ENCODE peak calls at places on chromosomes 3 and 15, in eight cellular contexts. X is HEK293T; D is lower leg skin; U is activated effector memory CD4-positive, alpha-beta T cell treated with anti-CD3 and anti-CD28 coated beads, Interleukin-2, amount 50 U/mL, for 16 hours; L is CD8-positive, alpha-beta memory T cell; I is amygdala; O is midbrain; A is A172. J is an unnamed sample.
A peak's percentile ranks its signal among the peaks of the same experiment; 100 is the strongest.

GRCh38 chr15:47194718-47195117 is 522.6 kb upstream of the SEMA6D start:
- DNase-seq in X (peak; percentile 4), D (no peak), U (no peak), L (no peak), I (no peak), O (no peak), A (no peak), J (no peak)

GRCh38 chr3:194572944-194573491 is 60.2 kb downstream of the TMEM44 start:
- DNase-seq in X (no peak), D (no peak), U (no peak), L (no peak), I (no peak), O (no peak), A (peak; percentile 64), J (no peak)

GRCh38 chr3:74384151-74384550 is 230.3 kb downstream of the CNTN3 start:
- DNase-seq in X (no peak), D (no peak), U (no peak), L (no peak), I (no peak), O (no peak), A (no peak), J (no peak)

GRCh38 chr3:112688819-112689218 is 47.9 kb upstream of the CCDC80 start:
- DNase-seq in X (no peak), D (no peak), U (no peak), L (no peak), I (no peak), O (no peak), A (peak; percentile 13), J (no peak)

GRCh38 chr15:62895905-62896316 is 146.6 kb upstream of the TPM1 start:
- DNase-seq in X (no peak), D (no peak), U (no peak), L (no peak), I (no peak), O (no peak), A (peak; percentile 83), J (no peak)

GRCh38 chr3:107861904-107862303 is 228.9 kb downstream of the CD47 start:
- DNase-seq in X (no peak), D (no peak), U (no peak), L (no peak), I (no peak), O (no peak), A (no peak), J (no peak)

GRCh38 chr15:66763186-66764066 is 61.4 kb downstream of the SMAD6 start:
- DNase-seq in X (no peak), D (peak; percentile 41), U (no peak), L (no peak), I (peak; percentile 5), O (peak; percentile 2), A (peak; percentile 80), J (peak; percentile 90)

GRCh38 chr3:124775776-124776336 is 45.6 kb downstream of the UMPS start:
- DNase-seq in X (no peak), D (no peak), U (no peak), L (no peak), I (no peak), O (no peak), A (no peak), J (no peak)

GRCh38 chr3:141387446-141388030 is 19.2 kb downstream of the ZBTB38 start:
- DNase-seq in X (no peak), D (no peak), U (no peak), L (no peak), I (no peak), O (peak; percentile 20), A (no peak), J (no peak)

GRCh38 chr3:58334013-58334321 is 1.3 kb downstream of the PXK start:
- DNase-seq in X (no peak), D (no peak), U (no peak), L (no peak), I (peak; percentile 2), O (peak; percentile 79), A (no peak), J (no peak)

GRCh38 chr3:194069421-194070219 is 66.3 kb upstream of the HES1 start:
- DNase-seq in X (no peak), D (no peak), U (no peak), L (no peak), I (no peak), O (no peak), A (no peak), J (no peak)

GRCh38 chr15:73951591-73951990 is 25.3 kb downstream of the LOXL1 start:
- DNase-seq in X (no peak), D (no peak), U (no peak), L (no peak), I (no peak), O (no peak), A (no peak), J (no peak)

GRCh38 chr15:100093211-100094126 is 248.3 kb downstream of the ADAMTS17 start:
- DNase-seq in X (no peak), D (no peak), U (no peak), L (no peak), I (no peak), O (no peak), A (no peak), J (no peak)

GRCh38 chr3:159293493-159293892 is 491.6 kb downstream of the MFSD1 start:
- DNase-seq in X (no peak), D (no peak), U (no peak), L (no peak), I (no peak), O (no peak), A (no peak), J (no peak)

GRCh38 chr3:170054204-170054603 is 16.4 kb downstream of the GPR160 start:
- DNase-seq in X (peak; percentile 24), D (no peak), U (no peak), L (no peak), I (no peak), O (no peak), A (no peak), J (no peak)

GRCh38 chr15:89680282-89680873 is 1.2 kb upstream of the PLIN1 start:
- DNase-seq in X (no peak), D (no peak), U (no peak), L (no peak), I (no peak), O (peak; percentile 67), A (peak; percentile 2), J (no peak)

GRCh38 chr15:25773248-25773647 is 89.9 kb downstream of the ATP10A start:
- DNase-seq in X (no peak), D (peak; percentile 6), U (no peak), L (no peak), I (no peak), O (no peak), A (no peak), J (no peak)

GRCh38 chr15:40766194-40766830 is 2.4 kb downstream of the GCHFR start:
- DNase-seq in X (no peak), D (no peak), U (no peak), L (no peak), I (no peak), O (no peak), A (no peak), J (no peak)

GRCh38 chr15:41888662-41889253 is 5.1 kb downstream of the SPTBN5 start:
- DNase-seq in X (no peak), D (no peak), U (no peak), L (no peak), I (no peak), O (no peak), A (no peak), J (no peak)

GRCh38 chr3:53744351-53744750 is 101.9 kb downstream of the CHDH start:
- DNase-seq in X (peak; percentile 28), D (no peak), U (no peak), L (no peak), I (no peak), O (no peak), A (no peak), J (no peak)

GRCh38 chr15:67050062-67050461 is 15.3 kb upstream of the SMAD3 start:
- DNase-seq in X (no peak), D (no peak), U (no peak), L (no peak), I (no peak), O (no peak), A (no peak), J (no peak)

GRCh38 chr3:69869643-69870042 is 129.9 kb upstream of the SAMMSON start:
- DNase-seq in X (no peak), D (no peak), U (no peak), L (no peak), I (no peak), O (no peak), A (peak; percentile 73), J (no peak)

J was measured in suprapubic skin.